ENCODE peak calls at places on chromosome 6, in nine cellular contexts. N, W, R, C, B, K, A, P and D are unnamed samples.

GRCh38 chr6:77450924-77451323 is 12.4 kb downstream of the HTR1B start:
- DNase-seq in N (no peak), W (no peak), R (no peak), C (no peak), B (no peak), K (no peak), A (no peak), P (no peak), D (no peak)

GRCh38 chr6:37824170-37824569 is 4.6 kb downstream of the ZFAND3 start:
- DNase-seq in N (no peak), W (no peak), R (no peak), C (no peak), B (no peak), K (no peak), A (no peak), P (no peak), D (no peak)

GRCh38 chr6:26250806-26251075 is 114.3 kb upstream of the BTN3A2 start:
- DNase-seq in N (no peak), W (no peak), R (no peak), C (peak; percentile 66), B (no peak), K (no peak), A (no peak), P (no peak), D (peak; percentile 51)

GRCh38 chr6:125102901-125103300 is 50.7 kb upstream of the TPD52L1 start:
- DNase-seq in N (no peak), W (no peak), R (no peak), C (peak; percentile 12), B (peak; percentile 74), K (no peak), A (no peak), P (peak; percentile 97), D (no peak)

GRCh38 chr6:44983467-44984365 is 344.4 kb upstream of the RUNX2 start:
- DNase-seq in N (no peak), W (no peak), R (no peak), C (no peak), B (no peak), K (no peak), A (no peak), P (no peak), D (no peak)

GRCh38 chr6:38599966-38600550 is 39.7 kb downstream of the BTBD9 start:
- DNase-seq in N (no peak), W (no peak), R (no peak), C (no peak), B (no peak), K (no peak), A (no peak), P (no peak), D (no peak)

GRCh38 chr6:148455674-148456559 is 113.3 kb downstream of the SASH1 start:
- DNase-seq in N (no peak), W (no peak), R (no peak), C (no peak), B (no peak), K (no peak), A (no peak), P (no peak), D (no peak)

GRCh38 chr6:124339610-124340339 is 536.1 kb downstream of the NKAIN2 start:
- DNase-seq in N (no peak), W (no peak), R (no peak), C (no peak), B (no peak), K (no peak), A (no peak), P (no peak), D (no peak)

GRCh38 chr6:111107589-111107988 is 20.3 kb downstream of the SLC16A10 start:
- DNase-seq in N (no peak), W (no peak), R (no peak), C (no peak), B (no peak), K (no peak), A (no peak), P (no peak), D (no peak)

GRCh38 chr6:144133225-144133821 is 17.0 kb upstream of the STX11 start:
- DNase-seq in N (no peak), W (no peak), R (no peak), C (no peak), B (no peak), K (no peak), A (no peak), P (no peak), D (no peak)

GRCh38 chr6:144134737-144135136 is 15.6 kb upstream of the STX11 start:
- DNase-seq in N (no peak), W (no peak), R (no peak), C (no peak), B (peak; percentile 21), K (no peak), A (no peak), P (no peak), D (no peak)

GRCh38 chr6:144129469-144129868 is 20.8 kb upstream of the STX11 start:
- DNase-seq in N (no peak), W (no peak), R (no peak), C (no peak), B (no peak), K (no peak), A (no peak), P (no peak), D (no peak)

GRCh38 chr6:144134176-144134575 is 16.1 kb upstream of the STX11 start:
- DNase-seq in N (no peak), W (no peak), R (no peak), C (no peak), B (no peak), K (no peak), A (no peak), P (peak; percentile 12), D (no peak)

DNA sequence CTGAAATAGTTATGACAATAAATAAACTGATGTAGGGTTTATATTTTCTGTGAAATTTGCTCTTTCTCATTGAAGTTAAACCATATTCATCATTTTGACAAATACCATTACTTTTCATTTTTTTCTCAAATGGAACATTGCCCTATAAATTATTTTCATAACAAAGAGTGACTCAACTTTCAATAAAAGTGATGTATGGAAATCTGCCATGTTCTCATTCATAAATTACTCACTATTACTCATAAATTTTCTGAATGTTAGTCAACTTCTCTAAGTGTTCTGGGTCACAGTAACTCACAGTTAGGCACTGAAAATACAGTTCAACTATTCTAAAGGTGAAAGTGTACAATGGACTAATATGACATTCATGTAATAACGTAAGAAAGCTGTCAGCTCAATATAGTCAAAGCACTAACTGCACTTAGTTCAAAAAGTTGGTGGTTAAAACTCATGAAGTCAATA is 19.0 kb upstream of the STX11 start:
- DNase-seq in N (peak; percentile 26), W (no peak), R (no peak), C (no peak), B (peak; percentile 93), K (no peak), A (no peak), P (peak; percentile 75), D (no peak)
- H3K4me1 ChIP-seq in N (peaks cover 8% of the 10 kb centered on the region), W (no peaks in the 10 kb centered on the region), R (no peaks in the 10 kb centered on the region), C (peaks cover 5% of the 10 kb centered on the region), B (peaks cover 6% of the 10 kb centered on the region), K (no peaks in the 10 kb centered on the region), A (no peaks in the 10 kb centered on the region), P (peaks cover 2% of the 10 kb centered on the region), D (no peaks in the 10 kb centered on the region)

GRCh38 chr6:3867616-3868502 is 18.7 kb downstream of the FAM50B start:
- DNase-seq in N (peak; percentile 61), W (no peak), R (no peak), C (no peak), B (no peak), K (no peak), A (no peak), P (peak; percentile 44), D (no peak)
- H3K4me3 ChIP-seq in N (peak overlapping the region; percentile 27), W (no peak overlapping the region), R (no peak overlapping the region), C (no peak overlapping the region), B (no peak overlapping the region), K (no peak overlapping the region), A (no peak overlapping the region), P (no peak overlapping the region), D (no peak overlapping the region)

GRCh38 chr6:15036690-15037245 is 209.1 kb upstream of the JARID2 start:
- DNase-seq in N (no peak), W (peak; percentile 14), R (peak; percentile 95), C (peak; percentile 96), B (no peak), K (no peak), A (no peak), P (no peak), D (no peak)

GRCh38 chr6:15039136-15039535 is 206.7 kb upstream of the JARID2 start:
- DNase-seq in N (no peak), W (no peak), R (no peak), C (no peak), B (no peak), K (no peak), A (no peak), P (no peak), D (no peak)

GRCh38 chr6:15033850-15034203 is 212.0 kb upstream of the JARID2 start:
- DNase-seq in N (no peak), W (no peak), R (no peak), C (no peak), B (no peak), K (no peak), A (no peak), P (no peak), D (no peak)

GRCh38 chr6:15038013-15038791 is 207.7 kb upstream of the JARID2 start:
- DNase-seq in N (no peak), W (no peak), R (no peak), C (no peak), B (no peak), K (no peak), A (peak; percentile 62), P (no peak), D (no peak)

DNA sequence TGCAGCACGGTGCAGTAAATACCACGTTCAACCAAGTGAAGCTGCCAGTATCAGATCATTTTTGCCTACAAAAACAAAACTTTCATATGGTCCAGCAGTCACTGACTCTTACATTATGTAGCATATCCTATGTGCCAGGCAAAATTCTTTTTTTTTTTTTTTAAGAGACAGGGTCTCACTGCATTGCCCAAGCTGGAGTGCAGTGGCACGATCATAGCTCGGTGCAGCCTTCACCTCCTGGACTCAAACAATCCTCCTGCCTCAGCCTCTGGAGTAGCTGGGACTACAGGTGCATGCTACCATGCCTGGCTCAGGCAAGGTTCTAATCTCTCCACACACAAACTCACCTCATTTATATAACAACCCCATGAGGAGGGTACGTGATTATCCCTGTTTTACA is 208.6 kb upstream of the JARID2 start:
- DNase-seq in N (no peak), W (no peak), R (no peak), C (no peak), B (no peak), K (no peak), A (no peak), P (no peak), D (no peak)
- H3K27ac ChIP-seq in N (no peak overlapping the region), W (no peak overlapping the region), R (peak overlapping the region; percentile 74), C (peak overlapping the region; percentile 78), B (no peak overlapping the region), K (no peak overlapping the region), A (peak overlapping the region; percentile 67), P (no peak overlapping the region), D (no peak overlapping the region)

DNA sequence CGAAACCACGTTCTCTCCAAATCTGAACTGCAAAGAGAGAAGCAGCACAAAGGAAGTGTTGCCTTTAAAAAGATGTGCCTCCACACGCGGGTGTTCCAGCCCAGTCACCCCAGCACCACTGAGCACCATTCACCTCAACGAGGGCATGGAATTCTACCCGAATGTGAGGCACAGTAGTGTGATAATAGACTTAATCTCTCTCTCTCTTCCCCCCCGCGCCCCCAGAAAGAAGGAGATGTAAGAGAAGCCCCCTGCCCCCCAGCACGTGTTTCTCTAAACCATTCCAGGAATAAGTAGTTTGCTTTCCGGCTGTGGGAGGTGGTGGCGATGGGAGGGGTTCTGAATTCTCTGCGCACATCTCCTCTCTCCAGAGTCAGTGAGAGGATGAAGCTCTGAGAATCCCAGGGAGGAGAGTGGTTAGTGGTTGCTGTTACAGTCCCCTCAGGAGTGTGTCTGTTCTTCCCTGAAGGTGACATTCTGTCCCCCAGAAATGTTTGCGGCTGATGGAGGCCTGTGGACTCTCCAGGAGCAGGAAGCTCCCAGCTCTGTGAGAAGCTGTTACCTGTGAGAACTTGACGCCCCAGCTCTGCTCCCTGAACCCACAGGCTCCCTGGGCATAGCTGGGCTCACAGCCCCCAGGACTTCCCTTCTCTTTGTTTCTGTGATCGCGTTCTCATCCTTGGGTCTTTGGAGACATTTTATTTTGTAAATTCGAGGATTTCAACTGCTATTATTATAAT is 23.5 kb upstream of the IRF4 start:
- DNase-seq in N (no peak), W (no peak), R (no peak), C (no peak), B (no peak), K (no peak), A (no peak), P (no peak), D (no peak)
- H3K4me1 ChIP-seq in N (peaks cover 5% of the 10 kb centered on the region), W (no peaks in the 10 kb centered on the region), R (no peaks in the 10 kb centered on the region), C (no peaks in the 10 kb centered on the region), B (no peaks in the 10 kb centered on the region), K (no peaks in the 10 kb centered on the region), A (no peaks in the 10 kb centered on the region), P (no peaks in the 10 kb centered on the region), D (peaks cover 6% of the 10 kb centered on the region)